ENCODE peak calls at places on chromosomes 13 and 19, in five cellular contexts. Z is SJCRH30; V is tibial nerve; N is lung; F is CD8-positive, alpha-beta T cell. U is an unnamed sample.

GRCh38 chr19:2546128-2547032 is 70.5 kb downstream of the GADD45B start:
- DNase-seq in Z (no peak), V (peak; percentile 70), N (peak; percentile 64), F (no peak), U (peak; percentile 80)

GRCh38 chr13:113930711-113931637 is 42.9 kb downstream of the C13orf46 start:
- DNase-seq in Z (no peak), V (peak; percentile 4), N (no peak), F (peak; percentile 75), U (peak; percentile 30)

GRCh38 chr19:17214531-17215124 is 529 bp upstream of the USE1 start:
- DNase-seq in Z (no peak), V (no peak), N (no peak), F (no peak), U (no peak)

GRCh38 chr13:104389722-104390121 is 1323.5 kb upstream of the SLC10A2 start:
- DNase-seq in Z (no peak), V (no peak), N (no peak), F (no peak), U (no peak)

GRCh38 chr19:50896591-50897190 is 14.5 kb downstream of the KLK4 start:
- DNase-seq in Z (peak; percentile 37), V (no peak), N (no peak), F (no peak), U (no peak)

GRCh38 chr13:35747594-35747993 is 271.1 kb upstream of the MAB21L1 start:
- DNase-seq in Z (no peak), V (no peak), N (no peak), F (no peak), U (no peak)

GRCh38 chr13:93794197-93794885 is 567.7 kb downstream of the GPC6 start:
- DNase-seq in Z (no peak), V (no peak), N (no peak), F (no peak), U (no peak)

GRCh38 chr13:97200081-97200942 is 21.8 kb upstream of the MBNL2 start:
- DNase-seq in Z (no peak), V (no peak), N (no peak), F (no peak), U (no peak)

GRCh38 chr19:33634361-33635091 is 12.8 kb downstream of the CHST8 start:
- DNase-seq in Z (no peak), V (no peak), N (no peak), F (no peak), U (no peak)

GRCh38 chr13:37602743-37603381 is 4.3 kb upstream of the POSTN start:
- DNase-seq in Z (no peak), V (no peak), N (no peak), F (no peak), U (no peak)

GRCh38 chr13:71540098-71540497 is 326.9 kb downstream of the DACH1 start:
- DNase-seq in Z (no peak), V (no peak), N (no peak), F (no peak), U (no peak)

GRCh38 chr19:7965259-7965841 is 21.9 kb upstream of the TIMM44 start:
- DNase-seq in Z (no peak), V (no peak), N (no peak), F (no peak), U (no peak)

GRCh38 chr13:59494560-59494970 is 669.2 kb downstream of the DIAPH3 start:
- DNase-seq in Z (peak; percentile 38), V (no peak), N (no peak), F (no peak), U (no peak)

GRCh38 chr19:4694211-4694987 is 24.3 kb upstream of the MYDGF start:
- DNase-seq in Z (peak; percentile 96), V (no peak), N (no peak), F (no peak), U (peak; percentile 93)

GRCh38 chr19:45402469-45403070 is 2.3 kb downstream of the PPP1R13L start:
- DNase-seq in Z (no peak), V (no peak), N (peak; percentile 48), F (no peak), U (peak; percentile 67)

GRCh38 chr19:41939861-41940442 is 11.7 kb upstream of the ERFL start:
- DNase-seq in Z (peak; percentile 68), V (no peak), N (no peak), F (peak; percentile 60), U (no peak)

GRCh38 chr19:49390131-49390977 is 2.3 kb downstream of the KASH5 start:
- DNase-seq in Z (no peak), V (no peak), N (no peak), F (no peak), U (no peak)

GRCh38 chr19:55688422-55689218 is 13.6 kb downstream of the EPN1 start:
- DNase-seq in Z (peak; percentile 95), V (no peak), N (no peak), F (no peak), U (no peak)

GRCh38 chr19:45354443-45354842 is 13.9 kb downstream of the KLC3 start:
- DNase-seq in Z (no peak), V (no peak), N (no peak), F (no peak), U (no peak)

GRCh38 chr13:100887729-100888151 is 213.1 kb upstream of the TMTC4 start:
- DNase-seq in Z (no peak), V (no peak), N (no peak), F (no peak), U (no peak)

GRCh38 chr19:41957838-41958366 is 1.2 kb downstream of the RABAC1 start:
- DNase-seq in Z (peak; percentile 73), V (no peak), N (peak; percentile 82), F (peak; percentile 44), U (peak; percentile 71)

GRCh38 chr13:105008606-105009005 is 1526.9 kb downstream of the EFNB2 start:
- DNase-seq in Z (no peak), V (no peak), N (no peak), F (no peak), U (no peak)

GRCh38 chr19:15631817-15632216 is 8.9 kb upstream of the CYP4F3 start:
- DNase-seq in Z (peak; percentile 45), V (no peak), N (no peak), F (peak; percentile 26), U (no peak)

GRCh38 chr13:98930014-98930625 is 47.7 kb downstream of the DOCK9 start:
- DNase-seq in Z (peak; percentile 98), V (no peak), N (no peak), F (no peak), U (no peak)

GRCh38 chr13:74288361-74288911 is 154.2 kb upstream of the KLF12 start:
- DNase-seq in Z (peak; percentile 89), V (no peak), N (no peak), F (peak; percentile 38), U (no peak)

GRCh38 chr19:36246006-36246391 is 31.1 kb downstream of the ZNF146 start:
- DNase-seq in Z (no peak), V (no peak), N (no peak), F (no peak), U (no peak)

GRCh38 chr19:36244066-36244465 is 29.2 kb downstream of the ZNF146 start:
- DNase-seq in Z (no peak), V (no peak), N (no peak), F (no peak), U (no peak)

GRCh38 chr19:36245210-36246005 is 30.5 kb downstream of the ZNF146 start:
- DNase-seq in Z (no peak), V (no peak), N (no peak), F (no peak), U (no peak)
- H3K27ac ChIP-seq in Z (no peak overlapping the region), V (no peak overlapping the region), N (no peak overlapping the region), F (no peak overlapping the region), U (no peak overlapping the region)

DNA sequence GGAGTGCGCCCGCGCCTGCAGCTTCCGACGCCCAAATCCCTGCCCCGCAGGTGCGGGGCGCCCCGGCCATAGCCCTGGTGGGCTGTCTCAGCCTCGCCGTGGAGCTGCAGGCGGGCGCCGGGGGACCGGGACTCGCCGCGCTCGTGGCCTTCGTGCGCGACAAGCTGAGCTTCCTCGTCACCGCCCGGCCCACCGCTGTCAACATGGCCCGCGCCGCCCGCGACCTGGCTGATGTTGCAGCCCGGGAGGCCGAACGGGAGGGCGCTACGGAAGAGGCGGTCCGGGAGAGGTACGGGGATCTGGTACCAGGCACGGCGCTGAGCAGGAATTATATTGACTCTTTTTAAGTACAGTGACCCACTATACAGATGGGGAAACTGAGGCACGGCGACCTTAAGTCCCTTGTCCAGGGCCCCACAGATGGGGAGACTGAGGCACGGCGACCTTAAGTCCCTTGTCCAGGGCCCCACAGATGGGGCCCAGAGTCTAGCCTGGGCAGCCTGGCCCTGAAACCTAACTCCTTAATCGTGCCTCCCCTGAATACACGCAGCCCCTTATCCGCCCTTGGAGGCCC is 586 bp downstream of the MRI1 start:
- DNase-seq in Z (no peak), V (no peak), N (no peak), F (peak; percentile 43), U (no peak)
- H3K27ac ChIP-seq in Z (no peak overlapping the region), V (peak overlapping the region; percentile 45), N (peak overlapping the region; percentile 63), F (peak overlapping the region; percentile 33), U (peak overlapping the region; percentile 80)

GRCh38 chr13:20239748-20240147 is 7.6 kb upstream of the GJB6 start:
- DNase-seq in Z (no peak), V (no peak), N (no peak), F (no peak), U (no peak)

GRCh38 chr13:20247403-20247802 is 15.3 kb upstream of the GJB6 start:
- DNase-seq in Z (no peak), V (no peak), N (no peak), F (no peak), U (no peak)

DNA sequence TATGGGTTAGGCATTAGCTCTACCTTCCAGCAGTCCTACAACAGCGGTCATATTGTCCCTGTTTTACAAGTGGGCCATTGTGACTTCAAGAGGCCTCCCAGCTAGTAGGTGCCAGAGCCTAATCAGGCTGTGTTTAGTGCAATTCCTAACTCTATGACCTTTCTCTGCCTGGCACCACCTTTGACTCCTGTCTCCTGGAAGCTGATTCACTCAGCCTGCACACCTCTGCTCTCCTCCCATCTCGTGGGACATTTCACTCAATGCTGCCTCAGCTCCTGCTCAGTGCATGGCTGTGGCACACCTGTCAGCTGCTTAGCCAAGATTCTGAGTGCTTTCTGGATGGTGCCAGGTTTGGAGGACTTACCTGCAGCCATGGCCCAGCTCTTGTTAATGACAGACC is 9.5 kb upstream of the GJB6 start:
- DNase-seq in Z (no peak), V (no peak), N (no peak), F (no peak), U (no peak)
- H3K27ac ChIP-seq in Z (no peak overlapping the region), V (no peak overlapping the region), N (no peak overlapping the region), F (no peak overlapping the region), U (no peak overlapping the region)

GRCh38 chr13:42279986-42280385 is 8.0 kb downstream of the AKAP11 start:
- DNase-seq in Z (no peak), V (no peak), N (no peak), F (no peak), U (no peak)

GRCh38 chr13:42280537-42280936 is 8.6 kb downstream of the AKAP11 start:
- DNase-seq in Z (no peak), V (no peak), N (no peak), F (no peak), U (no peak)

GRCh38 chr13:42277618-42278276 is 5.8 kb downstream of the AKAP11 start:
- DNase-seq in Z (no peak), V (no peak), N (no peak), F (no peak), U (no peak)

GRCh38 chr13:42276683-42277082 is 4.7 kb downstream of the AKAP11 start:
- DNase-seq in Z (no peak), V (no peak), N (no peak), F (no peak), U (no peak)

DNA sequence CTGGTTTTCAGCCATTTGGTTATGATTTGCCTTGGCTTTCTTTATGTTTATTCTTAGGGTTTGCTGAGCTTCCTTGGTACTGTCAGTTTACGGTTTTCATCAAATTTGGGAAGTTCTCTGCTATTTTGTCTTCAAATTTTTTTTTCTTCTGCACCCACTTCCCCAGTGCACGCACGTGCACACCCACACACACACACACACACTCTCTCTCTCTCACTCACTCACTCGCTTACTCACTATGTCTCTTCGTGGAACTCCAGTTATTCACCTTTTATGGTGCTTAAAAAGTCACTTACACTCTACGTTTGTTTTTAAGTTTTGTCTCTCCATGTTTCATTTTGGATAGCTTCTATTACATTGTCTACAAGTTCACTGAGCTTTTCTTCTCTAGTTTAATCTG is 7.1 kb downstream of the AKAP11 start:
- DNase-seq in Z (no peak), V (no peak), N (no peak), F (peak; percentile 24), U (no peak)
- H3K27ac ChIP-seq in Z (no peak overlapping the region), V (no peak overlapping the region), N (no peak overlapping the region), F (no peak overlapping the region), U (no peak overlapping the region)